ENCODE peak calls at places on chromosomes 13 and 19, in nine cellular contexts. Q is AG09309, U is HFFc6, N is PC-3, D is pancreas, X is body of pancreas, R is epithelial cell of esophagus, M is Panc1, S is thoracic aorta. L is an unnamed sample.

GRCh38 chr13:72820156-72820897 is 38.4 kb downstream of the PIBF1 start:
- DNase-seq in U (peak), R (peak), N (no peak), D (no peak), X (no peak), M (no peak), Q (peak), S (no peak), L (no peak)

GRCh38 chr13:97974773-97975172 is 21.3 kb downstream of the IPO5 start:
- DNase-seq in N (no peak), D (no peak), U (no peak), Q (no peak), R (no peak), M (no peak), S (no peak), X (no peak), L (no peak)

GRCh38 chr13:106143392-106143791 is 392.1 kb downstream of the EFNB2 start:
- DNase-seq in Q (no peak), N (peak), X (no peak), S (no peak), D (no peak), U (no peak), R (no peak), M (no peak), L (no peak)

GRCh38 chr19:757811-758668 is 7.1 kb downstream of the MISP start:
- DNase-seq in X (no peak), S (no peak), U (no peak), R (no peak), M (no peak), D (no peak), N (no peak), Q (no peak), L (no peak)

GRCh38 chr19:50921391-50922315 is 10.5 kb upstream of the KLK4 start:
- DNase-seq in Q (no peak), S (no peak), X (no peak), N (peak), M (no peak), U (no peak), D (no peak), R (no peak), L (no peak)

GRCh38 chr13:100584901-100585300 is 3.7 kb downstream of the GGACT start:
- DNase-seq in Q (no peak), U (no peak), R (no peak), X (no peak), N (no peak), D (no peak), S (no peak), M (no peak), L (no peak)

GRCh38 chr19:29983568-29983967 is 41.5 kb downstream of the URI1 start:
- DNase-seq in U (no peak), N (no peak), Q (no peak), D (no peak), S (no peak), R (no peak), M (no peak), X (no peak), L (no peak)

GRCh38 chr13:100491164-100491847 is 97.3 kb downstream of the GGACT start:
- DNase-seq in M (no peak), R (no peak), Q (peak), N (no peak), S (no peak), X (no peak), U (no peak), D (no peak), L (no peak)

GRCh38 chr13:77038907-77039470 is 12.0 kb upstream of the FBXL3 start:
- DNase-seq in M (no peak), S (no peak), Q (no peak), D (no peak), X (no peak), N (no peak), U (no peak), R (no peak), L (no peak)

GRCh38 chr13:51494151-51494550 is 41.3 kb upstream of the INTS6 start:
- DNase-seq in Q (no peak), X (no peak), U (peak), M (no peak), R (no peak), D (no peak), N (no peak), S (no peak), L (no peak)

GRCh38 chr19:39645800-39646411 is 9.8 kb upstream of the LGALS16 start:
- DNase-seq in U (peak), X (no peak), Q (no peak), M (no peak), D (no peak), N (peak), R (peak), S (no peak), L (no peak)

GRCh38 chr13:49821216-49821820 is 28.8 kb upstream of the KPNA3 start:
- DNase-seq in M (no peak), D (no peak), R (no peak), U (no peak), N (no peak), X (no peak), Q (no peak), S (no peak), L (no peak)

GRCh38 chr19:51948979-51949378 is 21.7 kb downstream of the ZNF613 start:
- DNase-seq in D (no peak), U (no peak), Q (no peak), N (no peak), X (peak), R (no peak), S (no peak), M (no peak), L (no peak)

GRCh38 chr19:5313307-5313706 is 27.3 kb downstream of the PTPRS start:
- DNase-seq in S (no peak), M (no peak), N (no peak), Q (no peak), X (peak), R (no peak), D (peak), U (no peak), L (no peak)

GRCh38 chr13:62377838-62378237 is 962.2 kb upstream of the PCDH20 start:
- DNase-seq in M (no peak), S (no peak), R (no peak), X (no peak), N (no peak), U (no peak), Q (no peak), D (no peak), L (no peak)

GRCh38 chr19:27846944-27847343 is 1366.0 kb downstream of the UQCRFS1 start:
- DNase-seq in S (no peak), X (no peak), N (no peak), D (no peak), U (no peak), R (no peak), Q (no peak), M (no peak), L (no peak)

GRCh38 chr19:14366529-14366928 is 14.7 kb upstream of the ADGRE5 start:
- DNase-seq in X (peak), Q (no peak), D (peak), S (peak), R (peak), M (no peak), U (peak), N (peak), L (peak)

GRCh38 chr19:40921005-40921897 is 39.2 kb upstream of the CYP2A7 start:
- DNase-seq in Q (no peak), D (peak), S (no peak), N (peak), R (peak), M (peak), U (peak), X (peak), L (no peak)

GRCh38 chr13:101623469-101624209 is 171.2 kb downstream of the ITGBL1 start:
- DNase-seq in M (no peak), U (peak), X (no peak), D (no peak), S (no peak), R (peak), Q (no peak), N (peak), L (no peak)

GRCh38 chr19:49554701-49555181 is 25.6 kb downstream of the NOSIP start:
- DNase-seq in R (peak), U (no peak), Q (no peak), D (no peak), M (no peak), X (peak), S (no peak), N (no peak), L (no peak)

GRCh38 chr13:94480672-94481145 is 1.2 kb upstream of the DCT start:
- DNase-seq in U (peak), M (no peak), X (no peak), D (no peak), R (peak), Q (peak), N (no peak), S (no peak), L (no peak)

GRCh38 chr13:110546933-110547332 is 14.6 kb downstream of the RAB20 start:
- DNase-seq in D (peak), M (no peak), Q (peak), S (no peak), U (peak), X (peak), N (peak), R (peak), L (no peak)

GRCh38 chr19:277581-278165 is 13.5 kb downstream of the PLPP2 start:
- DNase-seq in Q (no peak), M (no peak), X (no peak), D (no peak), U (no peak), N (no peak), R (peak), S (no peak), L (no peak)

GRCh38 chr13:62371737-62372136 is 956.1 kb upstream of the PCDH20 start:
- DNase-seq in D (no peak), U (no peak), X (no peak), S (no peak), R (no peak), M (no peak), Q (no peak), N (no peak), L (no peak)

GRCh38 chr19:31992750-31993149 is 352.7 kb upstream of the ZNF507 start:
- DNase-seq in U (no peak), Q (no peak), X (no peak), S (no peak), D (no peak), M (no peak), N (no peak), R (no peak), L (no peak)

GRCh38 chr19:48249502-48250014 is 6.2 kb downstream of the CARD8 start:
- DNase-seq in Q (no peak), D (no peak), U (no peak), R (no peak), M (no peak), X (peak), N (no peak), S (no peak), L (peak)

GRCh38 chr13:79679334-79679733 is 198.4 kb downstream of the NDFIP2 start:
- DNase-seq in U (peak), R (peak), S (no peak), D (peak), N (peak), M (peak), Q (peak), X (peak), L (peak)

GRCh38 chr13:80131204-80131603 is 209.7 kb downstream of the SPRY2 start:
- DNase-seq in S (peak), D (peak), X (peak), Q (no peak), M (no peak), U (peak), N (peak), R (no peak), L (no peak)

GRCh38 chr19:2290441-2291184 is 8.6 kb upstream of the PEAK3 start:
- DNase-seq in M (no peak), S (no peak), X (peak), R (peak), U (no peak), Q (no peak), D (no peak), N (no peak), L (no peak)

GRCh38 chr13:71625694-71626093 is 241.3 kb downstream of the DACH1 start:
- DNase-seq in D (no peak), S (no peak), Q (no peak), N (peak), M (no peak), U (no peak), R (peak), X (no peak), L (no peak)

GRCh38 chr13:50594276-50594970 is 249.1 kb downstream of the DLEU7 start:
- DNase-seq in R (no peak), N (no peak), X (no peak), U (no peak), S (no peak), D (no peak), Q (no peak), M (no peak), L (no peak)

DNA sequence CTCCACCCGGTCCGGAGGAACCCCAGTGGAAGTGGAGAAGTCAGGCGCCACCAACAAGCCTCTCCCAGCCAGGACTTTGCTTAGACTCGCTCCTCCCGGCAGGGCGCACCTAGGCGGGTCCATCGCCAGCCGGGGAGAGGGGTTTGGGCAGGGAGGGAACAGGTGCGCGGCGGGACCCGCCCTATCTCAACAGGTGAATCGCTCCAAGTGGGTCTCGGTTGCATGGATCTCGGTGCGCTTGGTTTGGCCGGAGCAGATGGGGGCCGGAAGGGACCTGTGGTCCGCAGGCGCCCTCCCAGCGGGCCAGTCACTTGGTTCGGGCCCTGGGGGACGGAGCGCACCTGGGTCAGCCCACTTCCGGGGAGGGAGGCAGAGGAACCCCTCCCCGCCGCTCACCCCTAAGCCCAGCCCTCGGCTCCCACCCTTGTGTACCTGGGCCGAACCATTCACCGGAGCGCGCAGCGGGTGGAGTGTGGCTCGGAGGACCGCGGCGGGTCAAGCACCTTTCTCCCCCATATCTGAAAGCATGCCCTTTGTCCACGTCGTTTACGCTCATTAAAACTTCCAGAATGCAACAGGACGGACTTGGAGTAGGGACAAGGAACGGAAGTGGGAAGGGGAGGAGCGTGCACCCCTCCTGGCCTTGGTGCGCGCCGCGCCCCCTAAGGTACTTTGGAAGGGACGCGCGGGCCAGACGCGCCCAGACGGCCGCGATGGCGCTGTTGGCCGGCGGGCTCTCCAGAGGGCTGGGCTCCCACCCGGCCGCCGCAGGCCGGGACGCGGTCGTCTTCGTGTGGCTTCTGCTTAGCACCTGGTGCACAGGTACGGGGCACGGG is at the start of gene LSR:
- DNase-seq in D (peak), S (no peak), Q (no peak), U (no peak), N (peak), X (peak), M (peak), R (peak), L (peak)
- TF ChIP-seq CTCF in D (no peak), S (no peak), Q (no peak), U (no peak), N (no peak), X (peak), M (no peak), R (no peak), L (no peak)

GRCh38 chr13:37009692-37010091 is 9.1 kb downstream of the EXOSC8 start:
- DNase-seq in D (no peak), X (no peak), M (no peak), U (no peak), N (no peak), R (no peak), Q (no peak), S (no peak), L (no peak)

GRCh38 chr13:37011002-37011401 is 10.4 kb downstream of the EXOSC8 start:
- DNase-seq in D (no peak), X (no peak), R (no peak), N (no peak), M (no peak), Q (no peak), S (no peak), U (no peak), L (no peak)

GRCh38 chr13:37010424-37010823 is 9.8 kb downstream of the EXOSC8 start:
- DNase-seq in D (no peak), N (no peak), R (no peak), M (no peak), S (no peak), Q (no peak), U (no peak), X (no peak), L (no peak)

GRCh38 chr13:37011788-37012187 is 11.2 kb downstream of the EXOSC8 start:
- DNase-seq in Q (no peak), M (no peak), S (no peak), U (no peak), N (no peak), R (no peak), X (no peak), D (no peak), L (no peak)

GRCh38 chr13:37014609-37015008 is 14.0 kb downstream of the EXOSC8 start:
- DNase-seq in M (no peak), S (no peak), R (no peak), U (peak), D (no peak), Q (no peak), X (no peak), N (no peak), L (no peak)
- TF ChIP-seq CTCF in M (no peak), S (no peak), R (no peak), U (no peak), D (no peak), Q (no peak), X (no peak), N (no peak), L (no peak)

DNA sequence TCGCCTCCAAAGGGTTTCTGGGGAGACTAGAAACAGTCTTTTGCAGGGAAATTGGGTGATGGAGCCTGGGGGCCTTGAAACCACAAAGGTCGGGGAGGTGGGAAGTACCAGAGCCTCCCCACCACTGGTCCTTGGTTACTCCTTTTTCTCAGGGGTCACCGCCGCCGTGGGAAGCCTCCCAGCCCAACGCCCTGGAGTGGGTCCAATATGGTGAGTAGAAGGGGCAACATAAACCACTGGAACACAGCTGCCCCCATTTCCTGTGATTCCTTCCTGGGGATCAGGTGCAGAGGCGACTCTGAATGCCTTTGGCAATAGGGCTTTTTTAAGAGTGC is 5.8 kb downstream of the PGLYRP1 start:
- DNase-seq in D (no peak), M (no peak), Q (no peak), U (no peak), N (no peak), X (no peak), S (no peak), R (no peak), L (no peak)
- TF ChIP-seq CTCF in D (no peak), M (peak), Q (no peak), U (peak), N (no peak), X (no peak), S (peak), R (no peak), L (peak)

GRCh38 chr13:112968910-112969691 is at the start of gene MCF2L:
- DNase-seq in M (no peak), D (peak), S (no peak), R (peak), Q (no peak), U (no peak), N (peak), X (peak), L (peak)

GRCh38 chr13:112967666-112968379 is 1.2 kb upstream of the MCF2L start:
- DNase-seq in D (no peak), R (no peak), S (no peak), N (no peak), X (no peak), M (no peak), Q (no peak), U (no peak), L (no peak)

GRCh38 chr13:112966776-112967175 is 2.2 kb upstream of the MCF2L start:
- DNase-seq in S (no peak), X (no peak), R (no peak), U (no peak), Q (no peak), M (no peak), N (no peak), D (no peak), L (no peak)

GRCh38 chr13:112969692-112970338 is 801 bp downstream of the MCF2L start:
- DNase-seq in Q (no peak), D (no peak), U (no peak), N (no peak), S (no peak), R (no peak), M (no peak), X (no peak), L (no peak)

DNA sequence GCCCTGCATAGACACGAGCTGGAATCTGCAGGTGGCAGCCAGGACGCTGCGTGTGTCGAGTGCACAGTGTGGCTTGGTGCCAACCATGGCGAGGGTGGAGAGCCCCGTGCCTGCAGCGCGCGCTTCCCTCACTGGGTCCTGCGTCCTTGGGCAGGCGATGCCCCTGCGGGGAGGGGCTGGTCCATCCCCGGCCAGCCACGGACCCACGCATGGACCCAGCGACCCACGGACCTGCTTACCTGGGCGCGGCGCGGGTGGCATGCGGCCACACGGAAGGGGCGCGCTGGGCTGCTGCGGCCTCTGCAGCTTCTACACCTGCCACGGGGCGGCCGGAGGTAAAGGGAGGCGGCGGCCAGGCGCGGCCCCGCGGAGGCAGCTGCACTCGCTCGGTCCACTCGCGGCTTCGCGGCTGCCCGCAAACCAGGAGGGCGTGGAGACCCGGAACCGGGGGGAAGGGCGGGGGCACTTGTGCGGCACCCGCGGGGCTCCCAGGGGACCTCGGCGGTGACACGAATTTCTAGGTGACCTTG is 569 bp upstream of the MCF2L start:
- DNase-seq in X (peak), M (no peak), D (peak), Q (no peak), U (no peak), S (no peak), N (peak), R (no peak), L (peak)
- TF ChIP-seq CTCF in X (peak), M (no peak), D (no peak), Q (no peak), U (no peak), S (no peak), N (no peak), R (no peak), L (peak)

DNA sequence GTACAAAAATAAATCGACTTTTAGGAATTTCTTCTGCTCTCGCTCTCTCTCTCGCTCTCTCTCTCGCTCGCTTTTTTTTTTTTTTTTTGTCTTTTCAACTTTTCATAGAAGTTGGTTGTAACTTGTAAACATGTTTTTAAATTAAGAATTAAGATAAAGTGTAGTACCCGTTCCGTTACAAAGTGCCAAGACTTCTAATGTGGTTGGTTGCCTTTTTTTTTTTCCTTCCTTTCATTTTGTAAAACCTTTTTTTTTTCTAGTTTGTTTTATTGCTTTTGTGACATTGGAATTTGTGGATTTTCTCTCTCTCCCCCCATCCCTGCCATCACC is 20.4 kb downstream of the ZBTB7A start:
- DNase-seq in X (no peak), M (no peak), N (no peak), Q (no peak), R (no peak), S (no peak), D (no peak), U (no peak), L (no peak)
- TF ChIP-seq CTCF in X (no peak), M (no peak), N (no peak), Q (no peak), R (no peak), S (no peak), D (no peak), U (no peak), L (no peak)

GRCh38 chr13:103788061-103788652 is 721.9 kb upstream of the SLC10A2 start:
- DNase-seq in X (no peak), R (peak), S (no peak), N (peak), M (no peak), Q (no peak), D (no peak), U (no peak), L (no peak)
- TF ChIP-seq CTCF in X (no peak), R (peak), S (no peak), N (peak), M (no peak), Q (no peak), D (no peak), U (no peak), L (no peak)

L was measured in CD8-positive, alpha-beta T cell.